ENCODE peak calls at places on chromosomes 7 and 10, in nine cellular contexts. M, G, R, Q, T, J, K, N and U are unnamed samples.

GRCh38 chr10:120069700-120070099 is 177.2 kb downstream of the SEC23IP start:
- DNase-seq in M (no peak), G (no peak), R (no peak), Q (no peak), T (no peak), J (no peak), K (no peak), N (no peak), U (no peak)

GRCh38 chr10:6497524-6498140 is 82.4 kb downstream of the PRKCQ start:
- DNase-seq in M (no peak), G (no peak), R (no peak), Q (no peak), T (no peak), J (no peak), K (no peak), N (no peak), U (no peak)

GRCh38 chr10:44576715-44577191 is 191.9 kb upstream of the CXCL12 start:
- DNase-seq in M (no peak), G (no peak), R (no peak), Q (no peak), T (no peak), J (no peak), K (no peak), N (no peak), U (no peak)

GRCh38 chr7:50266893-50267386 is 37.6 kb upstream of the IKZF1 start:
- DNase-seq in M (no peak), G (no peak), R (peak; percentile 40), Q (no peak), T (peak; percentile 72), J (peak; percentile 84), K (peak; percentile 63), N (no peak), U (no peak)

GRCh38 chr7:147199868-147200267 is 1083.3 kb downstream of the CNTNAP2 start:
- DNase-seq in M (no peak), G (no peak), R (no peak), Q (no peak), T (no peak), J (no peak), K (no peak), N (no peak), U (no peak)

GRCh38 chr10:18312385-18313145 is 172.3 kb downstream of the CACNB2 start:
- DNase-seq in M (no peak), G (no peak), R (no peak), Q (peak; percentile 30), T (no peak), J (no peak), K (no peak), N (peak; percentile 46), U (no peak)

GRCh38 chr7:4739528-4739992 is 35.9 kb upstream of the AP5Z1 start:
- DNase-seq in M (peak; percentile 67), G (peak; percentile 42), R (no peak), Q (peak; percentile 27), T (no peak), J (no peak), K (no peak), N (peak; percentile 66), U (no peak)

GRCh38 chr10:76779821-76780281 is 857.8 kb downstream of the KCNMA1 start:
- DNase-seq in M (no peak), G (no peak), R (no peak), Q (peak; percentile 8), T (no peak), J (no peak), K (no peak), N (no peak), U (no peak)

DNA sequence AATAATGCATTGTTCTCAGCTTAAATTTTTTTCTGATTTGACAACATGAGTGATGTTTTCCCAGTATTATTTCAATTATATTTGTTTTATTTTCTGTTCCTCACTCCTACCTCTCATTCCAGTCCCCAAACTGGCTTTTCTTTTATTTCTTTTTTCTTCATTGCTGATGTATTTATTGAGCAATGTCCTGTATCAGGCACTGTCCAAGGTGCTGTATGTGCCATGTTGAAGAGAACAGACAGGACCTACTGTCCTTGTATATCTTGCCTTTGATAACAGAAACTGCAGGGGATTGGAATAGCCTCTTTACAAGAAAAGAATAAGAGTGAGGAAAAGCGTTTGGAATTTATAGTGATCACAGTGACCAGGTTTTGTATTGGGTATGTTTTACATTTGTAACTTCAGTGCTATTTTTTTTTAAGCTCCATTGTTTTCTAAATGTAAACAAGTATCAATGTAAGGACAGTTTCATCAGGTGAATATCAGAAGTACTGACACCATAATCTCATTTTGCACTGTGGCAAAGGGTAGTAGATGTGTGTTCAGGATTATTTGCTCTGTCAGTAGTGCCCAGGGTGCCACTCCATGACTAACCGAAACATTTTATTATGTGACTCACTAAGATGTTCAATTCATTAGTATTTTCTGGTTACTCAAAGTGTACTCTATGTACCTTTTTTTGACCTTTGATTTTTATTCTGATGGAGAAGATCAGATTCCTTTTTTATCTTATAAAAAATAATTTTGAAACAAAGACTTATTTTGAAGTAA is 15.6 kb upstream of the CLDN12 start:
- DNase-seq in M (no peak), G (no peak), R (no peak), Q (no peak), T (no peak), J (no peak), K (no peak), N (no peak), U (no peak)
- H3K27ac ChIP-seq in M (no peak overlapping the region), G (no peak overlapping the region), R (no peak overlapping the region), Q (no peak overlapping the region), T (no peak overlapping the region), J (no peak overlapping the region), K (no peak overlapping the region), N (no peak overlapping the region), U (no peak overlapping the region)

GRCh38 chr7:150324366-150324961 is 1.1 kb upstream of the ACTR3C start:
- DNase-seq in M (no peak), G (no peak), R (peak; percentile 68), Q (no peak), T (no peak), J (no peak), K (no peak), N (no peak), U (no peak)

GRCh38 chr7:150322833-150323681 is at the start of the genes ACTR3C and LRRC61:
- DNase-seq in M (peak; percentile 48), G (peak; percentile 78), R (peak; percentile 77), Q (peak; percentile 57), T (peak; percentile 88), J (no peak), K (peak; percentile 81), N (peak; percentile 68), U (no peak)

GRCh38 chr7:150323682-150324365 is 479 bp upstream of the ACTR3C start:
- DNase-seq in M (no peak), G (no peak), R (no peak), Q (no peak), T (no peak), J (no peak), K (no peak), N (no peak), U (no peak)

GRCh38 chr7:150321788-150322113 is 1.4 kb upstream of the LRRC61 start:
- DNase-seq in M (no peak), G (no peak), R (no peak), Q (no peak), T (no peak), J (no peak), K (no peak), N (no peak), U (no peak)

GRCh38 chr7:150322114-150322832 is 882 bp upstream of the LRRC61 start:
- DNase-seq in M (no peak), G (no peak), R (no peak), Q (no peak), T (no peak), J (no peak), K (no peak), N (peak; percentile 73), U (no peak)
- H3K4me1 ChIP-seq in M (no peaks in the 10 kb centered on the region), G (peaks cover 56% of the 10 kb centered on the region), R (peaks cover 33% of the 10 kb centered on the region), Q (peaks cover 9% of the 10 kb centered on the region), T (peaks cover 22% of the 10 kb centered on the region), J (peaks cover 13% of the 10 kb centered on the region), K (peaks cover 50% of the 10 kb centered on the region), N (peaks cover 19% of the 10 kb centered on the region), U (peaks cover 18% of the 10 kb centered on the region)

GRCh38 chr10:14408139-14408538 is 77.4 kb upstream of the FRMD4A start:
- DNase-seq in M (no peak), G (no peak), R (no peak), Q (no peak), T (no peak), J (no peak), K (no peak), N (no peak), U (no peak)

GRCh38 chr10:14403359-14403758 is 72.6 kb upstream of the FRMD4A start:
- DNase-seq in M (no peak), G (no peak), R (no peak), Q (no peak), T (no peak), J (no peak), K (no peak), N (no peak), U (no peak)

GRCh38 chr10:14407567-14407966 is 76.8 kb upstream of the FRMD4A start:
- DNase-seq in M (no peak), G (no peak), R (no peak), Q (no peak), T (no peak), J (no peak), K (no peak), N (no peak), U (no peak)

GRCh38 chr10:14403846-14404623 is 73.3 kb upstream of the FRMD4A start:
- DNase-seq in M (no peak), G (no peak), R (no peak), Q (no peak), T (no peak), J (no peak), K (no peak), N (no peak), U (no peak)

DNA sequence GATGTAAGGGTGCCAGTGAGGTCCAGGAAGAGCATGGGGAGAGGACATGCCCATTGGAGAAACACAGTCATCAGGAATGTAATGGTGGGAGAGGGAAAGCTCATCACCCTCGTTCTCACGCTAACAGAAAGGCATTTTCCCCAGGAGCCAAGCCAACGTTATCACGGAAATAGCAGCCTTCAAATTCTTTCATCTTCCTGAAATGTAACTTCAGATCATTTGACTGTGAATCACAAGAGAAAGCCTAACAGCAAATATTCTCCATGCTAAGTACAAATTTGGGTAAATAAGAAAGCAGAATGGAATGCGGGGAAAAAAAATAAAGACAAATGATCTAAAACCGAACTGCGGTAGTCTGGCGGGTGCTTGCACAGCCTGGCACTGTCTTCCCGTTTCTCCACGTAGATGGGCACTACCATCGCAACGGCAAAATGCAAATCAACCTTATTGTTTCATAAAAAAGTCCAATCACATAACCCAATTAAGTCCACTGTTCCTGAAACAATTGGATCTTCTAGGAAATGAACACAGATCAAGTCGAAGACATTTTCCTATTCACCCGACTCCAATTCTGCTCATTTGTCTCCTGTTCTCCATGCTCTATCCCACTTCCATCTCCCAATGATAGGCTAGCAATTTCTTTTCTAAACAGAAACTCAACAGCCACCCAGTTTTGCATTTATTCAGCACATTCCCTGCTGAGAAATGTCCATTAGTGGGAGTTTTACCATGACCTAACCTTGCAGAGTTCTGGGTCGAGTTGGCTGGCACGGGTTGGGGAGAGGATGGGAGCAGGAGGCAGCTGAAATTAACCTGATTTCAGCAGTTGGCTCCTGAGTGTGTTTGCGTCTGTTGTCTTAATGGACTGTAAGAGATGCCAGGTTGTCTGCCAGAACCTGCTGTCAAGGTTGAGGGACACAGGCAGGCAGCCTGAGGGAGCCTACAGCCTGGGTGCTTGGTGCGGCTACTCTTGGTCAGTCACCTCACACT is 74.6 kb upstream of the FRMD4A start:
- DNase-seq in M (no peak), G (no peak), R (no peak), Q (no peak), T (no peak), J (no peak), K (no peak), N (no peak), U (no peak)
- TF ChIP-seq CTCF in M (no peak), G (no peak), R (no peak), Q (no peak), T (no peak), J (no peak), K (no peak), N (no peak), U (no peak)

DNA sequence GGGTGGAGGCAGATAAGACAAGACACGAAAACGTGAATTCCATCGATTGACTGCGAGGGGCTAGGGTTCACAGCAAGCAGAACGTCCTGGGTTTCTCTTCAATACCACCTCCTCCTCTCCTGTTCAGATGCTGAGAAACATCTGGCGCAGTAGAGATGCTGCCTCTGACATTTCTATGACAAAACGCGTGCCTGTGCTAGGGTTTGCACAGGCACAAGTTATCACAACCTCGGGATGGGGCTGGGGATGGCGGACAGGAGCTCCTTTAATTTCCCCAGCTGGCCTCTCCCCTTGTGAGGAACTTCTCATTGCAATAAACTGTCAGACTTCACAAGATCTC is 99.8 kb upstream of the SVIL start:
- DNase-seq in M (no peak), G (no peak), R (no peak), Q (no peak), T (no peak), J (no peak), K (no peak), N (no peak), U (no peak)
- H3K27ac ChIP-seq in M (peak overlapping the region; percentile 99), G (peak overlapping the region; percentile 96), R (peak overlapping the region; percentile 97), Q (no peak overlapping the region), T (peak overlapping the region; percentile 96), J (no peak overlapping the region), K (peak overlapping the region; percentile 98), N (peak overlapping the region; percentile 97), U (peak overlapping the region; percentile 97)